ENCODE peak calls at places on chromosome X, in eight cellular contexts. V is AG09309, J is HFFc6, U is MCF 10A, L is HFF-Myc, C is PC-3, Y is AG04450, M is mammary epithelial cell. I is an unnamed sample.

GRCh38 chrX:75603833-75604232 is 81.0 kb upstream of the ZDHHC15 start:
- DNase-seq in V (no peak), J (peak), U (peak), L (no peak), C (peak), Y (no peak), M (peak), I (peak)

GRCh38 chrX:45758738-45759397 is 558.2 kb upstream of the DIPK2B start:
- DNase-seq in V (no peak), J (no peak), U (no peak), L (no peak), C (peak), Y (no peak), M (peak), I (no peak)

GRCh38 chrX:120446503-120446902 is 22.6 kb downstream of the LAMP2 start:
- DNase-seq in V (peak), J (peak), U (peak), L (peak), C (peak), Y (no peak), M (peak), I (no peak)

GRCh38 chrX:22135994-22136684 is 104.0 kb downstream of the PHEX start:
- DNase-seq in V (peak), J (peak), U (peak), L (no peak), C (peak), Y (no peak), M (peak), I (peak)

GRCh38 chrX:102846544-102847236 is 90.4 kb upstream of the RAB40AL start:
- DNase-seq in V (no peak), J (peak), U (peak), L (no peak), C (peak), Y (no peak), M (peak), I (no peak)

GRCh38 chrX:23694606-23695005 is 27.3 kb downstream of the PRDX4 start:
- DNase-seq in V (no peak), J (peak), U (peak), L (peak), C (peak), Y (peak), M (peak), I (peak)

GRCh38 chrX:108001218-108001814 is 19.1 kb upstream of the TEX13B start:
- DNase-seq in V (peak), J (peak), U (peak), L (peak), C (peak), Y (peak), M (peak), I (no peak)

GRCh38 chrX:118251251-118251650 is 94.7 kb upstream of the WDR44 start:
- DNase-seq in V (no peak), J (no peak), U (no peak), L (no peak), C (no peak), Y (no peak), M (peak), I (no peak)

GRCh38 chrX:45515262-45516215 is 314.9 kb upstream of the DIPK2B start:
- DNase-seq in V (peak), J (peak), U (peak), L (peak), C (peak), Y (peak), M (peak), I (peak)

GRCh38 chrX:46561931-46562721 is 11.4 kb upstream of the CHST7 start:
- DNase-seq in V (no peak), J (no peak), U (peak), L (no peak), C (peak), Y (no peak), M (no peak), I (peak)

GRCh38 chrX:30858098-30858497 is 31.0 kb downstream of the TAB3 start:
- DNase-seq in V (no peak), J (no peak), U (no peak), L (no peak), C (no peak), Y (no peak), M (no peak), I (no peak)

DNA sequence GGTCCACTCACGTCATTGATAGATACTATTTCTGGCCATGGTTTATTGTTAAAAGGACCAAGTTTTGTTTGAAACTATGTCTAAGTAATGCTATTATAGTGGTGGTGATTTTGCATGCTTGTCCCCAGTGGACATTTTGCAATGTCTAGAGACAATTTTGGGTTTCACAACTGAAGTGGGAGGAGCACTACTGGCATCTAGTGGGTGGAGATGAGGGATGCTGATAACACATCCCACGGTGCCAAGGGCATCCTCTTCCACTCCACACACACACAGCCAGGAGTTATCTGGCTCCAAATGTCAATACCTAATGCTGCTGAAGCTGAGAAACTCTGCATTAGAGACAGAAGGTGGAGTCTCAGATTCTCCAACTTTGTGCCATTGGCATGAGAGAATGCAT is 131.2 kb downstream of the FRMPD4 start:
- DNase-seq in V (no peak), J (peak), U (peak), L (no peak), C (peak), Y (no peak), M (no peak), I (no peak)
- TF ChIP-seq CTCF in V (no peak), J (peak), U (no peak), L (no peak), C (peak), Y (no peak), M (peak), I (no peak)

DNA sequence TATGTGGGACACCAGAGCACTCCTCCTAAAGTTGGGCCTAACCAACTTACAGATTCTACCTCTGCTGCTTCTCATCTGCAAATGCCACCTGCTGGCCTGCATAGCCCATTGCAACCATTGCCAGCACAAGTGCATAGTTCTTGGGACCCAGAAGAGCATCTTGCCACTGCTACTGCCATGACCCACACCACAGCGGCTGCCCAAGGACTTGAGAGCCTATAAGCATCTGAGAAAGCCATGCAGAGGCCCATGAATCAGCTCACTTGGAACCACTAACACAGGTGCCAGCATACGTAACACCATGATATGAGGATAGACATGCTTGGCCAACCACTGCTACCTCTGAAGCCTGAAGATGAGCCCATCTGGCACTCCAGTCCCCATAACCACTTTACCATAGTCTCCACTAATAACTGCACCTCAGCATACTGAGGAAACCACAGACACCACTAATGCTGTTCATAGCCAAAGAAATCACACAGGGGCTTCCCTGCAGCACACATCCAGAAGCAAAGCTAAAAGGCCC is 258.1 kb upstream of the AGTR2 start:
- DNase-seq in V (no peak), J (no peak), U (peak), L (no peak), C (peak), Y (no peak), M (no peak), I (no peak)
- TF ChIP-seq CTCF in V (peak), J (no peak), U (no peak), L (peak), C (peak), Y (no peak), M (peak), I (no peak)

GRCh38 chrX:131827935-131828334 is 195.2 kb upstream of the STK26 start:
- DNase-seq in V (no peak), J (no peak), U (peak), L (no peak), C (peak), Y (no peak), M (no peak), I (peak)
- TF ChIP-seq CTCF in V (peak), J (peak), U (no peak), L (no peak), C (peak), Y (no peak), M (peak), I (peak)

DNA sequence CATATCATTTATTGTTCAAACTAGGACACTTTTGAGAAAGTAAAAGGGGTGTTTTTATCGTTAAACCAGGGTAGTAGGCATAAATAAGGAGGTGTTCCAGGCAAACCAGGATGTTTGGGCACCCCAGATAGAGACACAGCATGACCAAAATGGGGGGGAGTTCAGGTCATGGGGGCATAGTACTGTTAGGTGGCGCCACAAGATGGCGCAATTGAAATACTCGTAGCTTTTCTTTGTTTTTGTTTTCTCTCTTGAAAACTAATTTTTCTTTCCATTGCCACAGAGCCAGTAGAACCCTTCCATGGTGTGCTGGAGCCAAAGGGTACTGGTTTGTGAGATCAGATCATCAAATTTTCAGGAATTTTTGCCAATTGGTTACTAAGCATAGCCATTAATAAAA is 283.4 kb downstream of the BCOR start:
- DNase-seq in V (no peak), J (no peak), U (peak), L (no peak), C (peak), Y (no peak), M (no peak), I (peak)
- TF ChIP-seq CTCF in V (peak), J (peak), U (peak), L (peak), C (peak), Y (peak), M (peak), I (peak)

GRCh38 chrX:6707497-6707896 is 172.6 kb upstream of the VCX3A start:
- DNase-seq in V (no peak), J (no peak), U (no peak), L (no peak), C (no peak), Y (no peak), M (no peak), I (no peak)
- TF ChIP-seq CTCF in V (no peak), J (no peak), U (no peak), L (no peak), C (no peak), Y (no peak), M (no peak), I (no peak)

GRCh38 chrX:134659761-134660160 is 1.5 kb upstream of the PLAC1 start:
- DNase-seq in V (no peak), J (no peak), U (no peak), L (no peak), C (peak), Y (no peak), M (peak), I (no peak)
- TF ChIP-seq CTCF in V (no peak), J (no peak), U (no peak), L (no peak), C (no peak), Y (no peak), M (no peak), I (no peak)

DNA sequence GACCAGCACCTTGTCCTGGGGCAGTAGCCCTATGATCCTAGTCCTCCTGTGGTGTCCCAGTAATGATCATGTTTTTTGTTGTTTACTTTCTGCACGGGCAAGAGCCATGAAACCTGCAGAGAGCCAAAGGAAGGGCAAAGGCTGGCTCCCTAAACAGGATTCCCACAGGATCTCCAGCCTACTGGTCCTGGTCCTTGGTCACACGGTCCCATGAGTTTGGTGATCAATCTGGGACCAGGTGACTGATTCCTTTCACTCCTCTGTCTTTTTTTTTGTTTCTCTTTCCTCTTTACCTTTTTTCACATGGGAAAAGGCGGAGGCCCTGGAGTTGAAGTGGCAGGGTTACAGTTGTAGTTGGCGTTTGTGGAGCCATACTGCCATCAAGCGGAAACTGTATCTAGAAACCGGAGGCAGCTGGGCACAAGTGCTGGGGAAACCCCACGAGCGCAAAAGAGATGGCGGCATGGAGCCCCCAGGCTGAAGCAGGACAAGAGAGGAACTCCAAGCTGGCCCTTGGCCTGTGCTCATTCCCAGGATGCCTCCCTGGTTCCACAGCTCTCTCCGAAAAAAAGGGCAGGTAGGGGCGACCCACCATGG is 34.6 kb downstream of the NBDY start:
- DNase-seq in V (no peak), J (no peak), U (peak), L (no peak), C (no peak), Y (no peak), M (peak), I (peak)
- TF ChIP-seq CTCF in V (peak), J (no peak), U (peak), L (no peak), C (no peak), Y (no peak), M (peak), I (no peak)

GRCh38 chrX:129792586-129793291 is 13.0 kb downstream of the SASH3 start:
- DNase-seq in V (no peak), J (no peak), U (no peak), L (no peak), C (no peak), Y (no peak), M (no peak), I (no peak)

GRCh38 chrX:129791961-129792570 is 12.3 kb downstream of the SASH3 start:
- DNase-seq in V (no peak), J (no peak), U (no peak), L (no peak), C (no peak), Y (no peak), M (no peak), I (no peak)

GRCh38 chrX:129795584-129795983 is 15.8 kb downstream of the SASH3 start:
- DNase-seq in V (no peak), J (no peak), U (no peak), L (no peak), C (no peak), Y (no peak), M (no peak), I (no peak)

GRCh38 chrX:129791336-129791735 is 11.6 kb downstream of the SASH3 start:
- DNase-seq in V (no peak), J (no peak), U (no peak), L (no peak), C (no peak), Y (no peak), M (no peak), I (no peak)

DNA sequence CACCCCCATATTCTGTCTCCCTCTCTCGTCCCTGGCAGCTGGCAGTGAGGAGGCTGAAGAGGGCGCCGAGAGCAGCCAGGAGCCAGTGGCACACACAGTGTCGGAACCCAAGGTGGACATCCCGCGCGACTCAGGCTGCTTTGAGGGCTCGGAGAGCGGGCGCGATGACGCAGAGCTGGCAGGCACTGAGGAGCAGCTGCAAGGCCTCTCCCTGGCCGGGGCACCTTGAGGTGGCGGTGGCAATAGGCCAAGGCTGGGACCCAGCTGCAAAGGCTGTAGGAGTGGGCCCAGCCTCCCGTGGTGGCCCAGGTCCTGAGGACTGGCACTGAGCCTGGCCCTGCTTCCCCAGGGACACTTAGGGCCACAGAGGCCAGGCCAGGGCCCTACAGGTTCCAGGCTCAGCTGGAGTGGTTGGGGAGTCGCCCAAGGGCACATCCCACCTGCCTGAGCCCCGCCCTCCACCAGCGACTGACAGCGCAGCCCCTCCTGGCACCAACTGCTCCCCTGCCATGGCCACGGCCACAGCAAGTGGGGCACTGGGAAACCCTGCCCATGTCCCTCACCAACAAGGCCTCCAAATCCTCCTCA is 13.9 kb downstream of the SASH3 start:
- DNase-seq in V (no peak), J (no peak), U (no peak), L (no peak), C (no peak), Y (no peak), M (no peak), I (no peak)
- TF ChIP-seq CTCF in V (no peak), J (no peak), U (no peak), L (no peak), C (no peak), Y (no peak), M (no peak), I (no peak)

GRCh38 chrX:29470029-29470428 is 745.3 kb upstream of the MAGEB2 start:
- DNase-seq in V (no peak), J (peak), U (peak), L (no peak), C (no peak), Y (peak), M (peak), I (no peak)

GRCh38 chrX:29471829-29472228 is 743.5 kb upstream of the MAGEB2 start:
- DNase-seq in V (no peak), J (no peak), U (no peak), L (no peak), C (no peak), Y (no peak), M (no peak), I (no peak)

GRCh38 chrX:29466441-29466840 is 748.9 kb upstream of the MAGEB2 start:
- DNase-seq in V (no peak), J (no peak), U (peak), L (no peak), C (no peak), Y (no peak), M (no peak), I (no peak)

GRCh38 chrX:29468911-29469494 is 746.4 kb upstream of the MAGEB2 start:
- DNase-seq in V (no peak), J (no peak), U (no peak), L (no peak), C (no peak), Y (no peak), M (no peak), I (no peak)
- TF ChIP-seq CTCF in V (no peak), J (no peak), U (no peak), L (no peak), C (no peak), Y (no peak), M (no peak), I (no peak)

I was measured in GM10248.